ENCODE peak calls at places on chromosomes 3 and 15, in five cellular contexts. N is RWPE1, C is psoas muscle, L is adrenal gland, J is uterus. Z is an unnamed sample.

GRCh38 chr3:143090486-143090885 is 29.1 kb upstream of the CHST2 start:
- DNase-seq in N (no peak), C (no peak), L (no peak), J (no peak), Z (no peak)

GRCh38 chr3:195596648-195597628 is 13.2 kb upstream of the APOD start:
- DNase-seq in N (no peak), C (no peak), L (no peak), J (no peak), Z (no peak)

GRCh38 chr15:64348455-64348854 is 7.5 kb downstream of the CSNK1G1 start:
- DNase-seq in N (no peak), C (no peak), L (no peak), J (no peak), Z (no peak)

GRCh38 chr15:81413851-81414250 is 39.8 kb upstream of the TMC3 start:
- DNase-seq in N (no peak), C (no peak), L (no peak), J (no peak), Z (no peak)

GRCh38 chr3:122892561-122892960 is 97.7 kb downstream of the SLC49A4 start:
- DNase-seq in N (no peak), C (no peak), L (no peak), J (no peak), Z (no peak)

GRCh38 chr15:44633603-44634002 is 29.9 kb downstream of the SPG11 start:
- DNase-seq in N (no peak), C (no peak), L (peak), J (no peak), Z (no peak)

GRCh38 chr15:31332020-31332680 is 5.5 kb downstream of the KLF13 start:
- DNase-seq in N (no peak), C (no peak), L (no peak), J (no peak), Z (no peak)

GRCh38 chr15:56207711-56208110 is 36.0 kb downstream of the RFX7 start:
- DNase-seq in N (no peak), C (no peak), L (no peak), J (no peak), Z (no peak)

GRCh38 chr3:51711352-51712019 is 4.6 kb downstream of the GRM2 start:
- DNase-seq in N (no peak), C (no peak), L (no peak), J (peak), Z (no peak)

GRCh38 chr3:180403156-180403555 is 198.8 kb upstream of the TTC14 start:
- DNase-seq in N (no peak), C (no peak), L (no peak), J (no peak), Z (no peak)

GRCh38 chr3:182911782-182912111 is 68.6 kb downstream of the DCUN1D1 start:
- DNase-seq in N (peak), C (no peak), L (no peak), J (no peak), Z (no peak)

GRCh38 chr3:158103131-158103955 is 2.9 kb downstream of the SHOX2 start:
- DNase-seq in N (no peak), C (peak), L (no peak), J (no peak), Z (no peak)

GRCh38 chr15:80691575-80691974 is 3.5 kb upstream of the ABHD17C start:
- DNase-seq in N (no peak), C (no peak), L (no peak), J (no peak), Z (no peak)

GRCh38 chr15:62799919-62800318 is 242.6 kb upstream of the TPM1 start:
- DNase-seq in N (no peak), C (no peak), L (peak), J (no peak), Z (no peak)

GRCh38 chr3:141246224-141246957 is 14.8 kb downstream of the PXYLP1 start:
- DNase-seq in N (no peak), C (no peak), L (no peak), J (no peak), Z (no peak)

GRCh38 chr15:73078722-73079121 is 26.5 kb downstream of the NEO1 start:
- DNase-seq in N (peak), C (no peak), L (no peak), J (no peak), Z (no peak)

GRCh38 chr3:51702156-51702555 is 4.7 kb upstream of the GRM2 start:
- DNase-seq in N (no peak), C (no peak), L (no peak), J (no peak), Z (no peak)

GRCh38 chr3:112013058-112013783 is 14.5 kb downstream of the TAGLN3 start:
- DNase-seq in N (peak), C (peak), L (peak), J (peak), Z (peak)

GRCh38 chr3:188370081-188370830 is 216.3 kb downstream of the LPP start:
- DNase-seq in N (peak), C (no peak), L (no peak), J (no peak), Z (no peak)

GRCh38 chr3:138774529-138775253 is 60.0 kb downstream of the PIK3CB start:
- DNase-seq in N (peak), C (no peak), L (peak), J (peak), Z (peak)

GRCh38 chr3:120854908-120855526 is 53.0 kb upstream of the STXBP5L start:
- DNase-seq in N (no peak), C (no peak), L (no peak), J (no peak), Z (no peak)

GRCh38 chr15:55694652-55695150 is 48.3 kb downstream of the PRTG start:
- DNase-seq in N (no peak), C (no peak), L (no peak), J (no peak), Z (no peak)

DNA sequence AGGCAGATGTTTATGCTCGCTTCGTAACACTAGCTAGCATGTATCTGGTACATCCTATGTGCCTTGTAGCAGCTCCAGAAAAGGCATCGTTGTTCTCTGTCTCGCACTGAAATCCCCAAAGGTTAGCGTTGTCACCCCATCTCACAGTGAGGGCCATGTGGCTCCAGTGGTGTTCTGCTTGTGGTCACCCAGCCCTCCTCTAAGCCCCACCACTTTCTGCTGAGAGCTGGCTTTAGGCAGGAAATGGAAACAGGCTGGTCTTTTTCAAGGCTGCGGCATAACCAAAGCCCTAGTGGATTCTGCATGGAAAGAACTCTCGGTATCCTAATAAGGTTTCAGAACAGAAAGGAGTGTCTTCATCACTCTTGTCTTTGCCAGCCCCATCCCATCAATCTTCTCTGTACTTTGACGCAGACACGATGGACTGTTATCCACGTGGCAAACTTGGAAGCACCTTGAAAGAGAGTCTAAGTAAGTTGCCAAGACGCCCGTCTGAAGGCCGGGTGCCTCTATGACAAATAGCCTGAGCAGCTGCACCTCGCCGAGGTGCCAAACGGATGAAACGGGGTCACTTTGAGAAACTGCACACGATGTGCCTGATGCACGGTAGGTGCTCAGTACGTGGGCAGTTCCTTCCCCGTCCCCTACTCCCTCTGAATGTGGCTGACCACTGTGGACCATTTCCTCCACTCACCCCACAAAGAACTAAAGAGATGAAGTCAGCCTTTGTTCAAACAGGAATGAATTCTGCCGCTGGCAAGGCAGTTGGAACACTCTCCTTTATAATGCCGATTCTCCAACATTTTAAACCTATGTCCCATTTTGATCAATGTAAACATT is 57.8 kb upstream of the MEF2A start:
- DNase-seq in N (no peak), C (peak), L (peak), J (peak), Z (no peak)
- H3K27ac ChIP-seq in N (no peak), C (peak), L (peak), J (peak), Z (no peak)

GRCh38 chr3:128394033-128394432 is 72.7 kb downstream of the DNAJB8 start:
- DNase-seq in N (no peak), C (no peak), L (no peak), J (no peak), Z (no peak)
- H3K27ac ChIP-seq in N (no peak), C (no peak), L (no peak), J (no peak), Z (no peak)

DNA sequence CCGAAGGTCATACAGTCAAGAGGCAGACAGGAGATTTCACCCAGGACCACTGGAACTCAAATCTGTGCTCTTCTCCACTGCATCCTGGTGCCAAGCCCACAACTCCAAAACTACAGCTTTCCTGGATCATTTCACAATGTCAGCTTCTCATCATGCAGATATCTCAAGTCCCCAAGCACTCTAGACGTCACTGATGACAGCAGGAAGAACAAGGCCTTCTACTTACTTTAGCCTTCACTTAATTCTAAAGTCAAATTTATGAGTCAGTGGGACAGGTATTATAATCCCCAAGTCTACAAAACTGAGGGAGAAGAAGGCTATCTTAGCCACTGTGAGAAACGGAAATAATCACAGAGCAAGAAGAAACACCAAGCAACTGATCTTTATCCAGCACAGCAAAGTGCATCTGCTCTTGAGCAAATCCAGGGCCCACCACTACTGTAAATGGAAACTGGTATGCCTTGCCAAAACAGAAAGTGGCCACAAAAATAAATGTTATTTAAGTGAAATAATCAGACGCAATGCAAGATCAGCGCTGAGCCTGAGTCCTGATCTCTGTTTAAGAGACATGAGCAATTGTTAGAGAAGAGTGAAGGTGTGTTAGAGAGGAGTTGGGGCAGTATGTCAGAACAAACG is 928 bp downstream of the RAD18 start:
- DNase-seq in N (no peak), C (no peak), L (no peak), J (no peak), Z (no peak)
- H3K27ac ChIP-seq in N (no peak), C (no peak), L (no peak), J (no peak), Z (no peak)

GRCh38 chr3:53195066-53195450 is 34.0 kb downstream of the PRKCD start:
- DNase-seq in N (no peak), C (no peak), L (no peak), J (no peak), Z (no peak)

GRCh38 chr3:53196575-53197407 is 35.8 kb downstream of the PRKCD start:
- DNase-seq in N (no peak), C (no peak), L (no peak), J (no peak), Z (no peak)

GRCh38 chr3:53193466-53194217 is 32.6 kb downstream of the PRKCD start:
- DNase-seq in N (no peak), C (no peak), L (no peak), J (no peak), Z (no peak)

GRCh38 chr3:53194218-53195065 is 33.4 kb downstream of the PRKCD start:
- DNase-seq in N (no peak), C (peak), L (no peak), J (peak), Z (no peak)

DNA sequence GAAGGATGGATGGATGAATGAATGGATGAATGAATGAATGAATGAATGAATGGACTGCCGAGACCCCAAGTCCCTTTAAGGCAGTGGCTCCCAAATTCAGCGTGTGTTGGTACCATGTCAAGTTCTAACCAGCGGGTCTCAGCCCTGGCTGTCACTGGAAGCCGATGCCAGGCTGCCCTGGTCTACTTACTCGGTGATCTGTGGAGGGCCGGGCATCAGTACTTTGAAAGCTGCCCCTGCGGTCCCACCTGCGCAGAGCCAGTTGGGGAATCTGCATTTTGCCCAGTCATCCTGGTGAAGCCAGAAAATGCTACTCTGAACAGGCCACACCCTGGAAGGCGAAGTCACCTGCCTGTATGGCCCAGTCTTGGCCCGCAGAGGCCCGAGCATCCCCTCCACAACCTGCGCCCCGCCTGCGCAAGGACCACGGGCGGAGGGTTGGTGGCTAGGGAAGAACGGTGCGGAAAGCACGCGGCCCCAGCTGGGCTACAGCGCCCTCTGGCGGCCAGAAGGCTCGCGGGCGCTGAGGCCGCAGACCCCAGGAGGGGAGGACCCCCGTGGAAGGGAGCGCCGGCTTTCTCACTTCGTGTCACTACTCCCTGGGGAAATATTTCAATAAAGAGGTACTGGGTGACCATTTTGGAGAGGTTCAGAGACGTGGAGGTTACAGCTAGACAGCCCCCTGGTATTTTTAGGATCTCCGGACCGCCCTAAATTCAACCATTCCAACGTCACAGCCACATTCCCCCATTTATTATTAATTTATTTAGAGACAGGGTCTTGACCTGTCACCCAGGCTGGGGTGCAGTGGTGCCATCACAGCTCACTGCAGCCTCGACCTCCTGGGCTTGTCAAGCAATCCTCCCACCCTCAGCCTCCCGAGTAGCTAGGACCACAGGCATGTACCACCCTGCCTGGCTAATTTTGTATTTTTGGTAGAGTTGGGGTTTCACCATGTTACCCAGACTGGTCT is 34.9 kb downstream of the PRKCD start:
- DNase-seq in N (peak), C (peak), L (peak), J (no peak), Z (no peak)
- H3K27ac ChIP-seq in N (no peak), C (no peak), L (no peak), J (no peak), Z (no peak)

DNA sequence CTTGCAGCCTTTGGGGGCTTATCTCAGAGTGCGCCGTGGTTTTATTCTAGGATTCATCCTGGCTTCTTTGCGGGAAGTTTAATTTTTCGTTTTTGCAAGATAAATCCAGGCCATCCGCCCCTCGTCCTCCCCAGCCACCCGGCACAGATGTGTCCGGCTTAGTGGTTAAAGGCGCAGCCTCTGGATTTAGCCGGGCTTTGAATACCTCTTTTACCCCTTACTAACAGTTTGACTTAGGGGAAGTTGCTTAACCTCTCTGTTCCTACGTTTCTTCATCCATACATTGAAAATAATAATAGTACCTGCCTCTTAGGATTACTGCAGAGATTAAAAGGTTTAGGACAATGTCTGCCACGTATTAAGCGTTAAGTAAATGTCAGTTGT is 654 bp downstream of the ECT2 start:
- DNase-seq in N (peak), C (no peak), L (no peak), J (no peak), Z (no peak)
- H3K27ac ChIP-seq in N (peak), C (peak), L (peak), J (peak), Z (peak)

DNA sequence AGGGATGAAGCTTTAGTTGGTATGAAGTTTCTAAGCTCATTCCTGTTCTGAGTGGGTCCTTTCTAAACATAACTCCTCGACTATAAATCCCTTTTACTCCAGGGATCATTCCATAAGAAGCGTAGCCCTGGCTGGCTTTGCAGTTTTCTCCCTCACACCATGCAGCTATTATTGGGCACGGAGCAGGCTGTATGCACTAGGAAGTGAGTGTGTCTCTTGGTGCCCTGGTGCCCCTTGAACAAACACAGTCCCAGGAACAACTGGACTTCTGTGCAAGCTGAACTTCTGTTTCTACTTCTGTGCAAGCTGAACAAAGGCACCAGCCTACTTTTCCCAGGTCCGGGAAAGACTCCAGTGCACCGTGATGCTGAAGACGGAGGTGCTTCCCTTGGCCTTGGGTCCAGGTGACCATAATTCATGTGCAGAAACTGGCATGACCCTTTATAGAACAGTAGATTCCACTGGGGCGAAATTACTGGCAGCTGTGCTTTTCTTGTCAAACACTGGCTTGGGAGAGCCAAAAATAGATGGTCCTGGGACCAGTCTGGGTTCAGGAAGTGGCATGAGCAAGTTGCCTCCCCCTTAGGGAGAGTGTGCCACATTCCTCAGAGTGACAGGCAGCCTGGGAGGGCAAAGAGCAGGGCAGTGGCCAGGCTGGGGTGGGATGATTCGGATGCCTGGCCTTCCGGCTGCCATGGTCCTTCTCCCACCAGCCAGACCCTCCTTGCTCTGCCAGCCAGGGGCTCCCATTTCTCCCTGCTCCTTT is 127.2 kb downstream of the SLCO3A1 start:
- DNase-seq in N (no peak), C (no peak), L (no peak), J (no peak), Z (no peak)
- H3K27ac ChIP-seq in N (no peak), C (no peak), L (no peak), J (no peak), Z (no peak)